ENCODE peak calls at places on chromosomes 12 and 14, in seven cellular contexts. One of them, this sample, is unnamed.

GRCh38 chr12:99130808-99131538 is 485.9 kb downstream of the APAF1 start:
- DNase-seq in H54: no peak
- DNase-seq in stomach: no peak
- DNase-seq in adrenal gland: no peak
- DNase-seq in lower leg skin: no peak
- DNase-seq in uterus: no peak
- DNase-seq in A549: no peak
- DNase-seq in this sample: no peak

GRCh38 chr14:104820669-104821228 is 19.8 kb downstream of the ZBTB42 start:
- DNase-seq in H54: no peak
- DNase-seq in stomach: peak; percentile 76
- DNase-seq in adrenal gland: peak; percentile 62
- DNase-seq in lower leg skin: no peak
- DNase-seq in uterus: peak; percentile 51
- DNase-seq in A549: peak; percentile 82
- DNase-seq in this sample: no peak

GRCh38 chr12:93325855-93326254 is 51.9 kb upstream of the NUDT4 start:
- DNase-seq in H54: peak; percentile 75
- DNase-seq in stomach: no peak
- DNase-seq in adrenal gland: no peak
- DNase-seq in lower leg skin: no peak
- DNase-seq in uterus: no peak
- DNase-seq in A549: no peak
- DNase-seq in this sample: no peak

GRCh38 chr14:35879654-35880249 is 53.6 kb downstream of the BRMS1L start:
- DNase-seq in H54: no peak
- DNase-seq in stomach: no peak
- DNase-seq in adrenal gland: no peak
- DNase-seq in lower leg skin: no peak
- DNase-seq in uterus: no peak
- DNase-seq in A549: peak; percentile 33
- DNase-seq in this sample: peak; percentile 17

GRCh38 chr12:50520808-50521207 is 16.0 kb downstream of the DIP2B start:
- DNase-seq in H54: no peak
- DNase-seq in stomach: no peak
- DNase-seq in adrenal gland: peak; percentile 59
- DNase-seq in lower leg skin: no peak
- DNase-seq in uterus: no peak
- DNase-seq in A549: no peak
- DNase-seq in this sample: no peak

GRCh38 chr12:63820427-63820826 is 24.1 kb upstream of the SRGAP1 start:
- DNase-seq in H54: no peak
- DNase-seq in stomach: no peak
- DNase-seq in adrenal gland: no peak
- DNase-seq in lower leg skin: no peak
- DNase-seq in uterus: no peak
- DNase-seq in A549: no peak
- DNase-seq in this sample: no peak

GRCh38 chr14:74618078-74618952 is 6.3 kb upstream of the LTBP2 start:
- DNase-seq in H54: peak; percentile 18
- DNase-seq in stomach: peak; percentile 48
- DNase-seq in adrenal gland: peak; percentile 71
- DNase-seq in lower leg skin: peak; percentile 74
- DNase-seq in uterus: no peak
- DNase-seq in A549: peak; percentile 80
- DNase-seq in this sample: no peak

GRCh38 chr14:87508333-87508732 is 484.6 kb downstream of the GALC start:
- DNase-seq in H54: no peak
- DNase-seq in stomach: no peak
- DNase-seq in adrenal gland: no peak
- DNase-seq in lower leg skin: no peak
- DNase-seq in uterus: no peak
- DNase-seq in A549: no peak
- DNase-seq in this sample: no peak

GRCh38 chr12:57521475-57522018 is 1.1 kb upstream of the MBD6 start:
- DNase-seq in H54: no peak
- DNase-seq in stomach: peak; percentile 48
- DNase-seq in adrenal gland: peak; percentile 68
- DNase-seq in lower leg skin: peak; percentile 51
- DNase-seq in uterus: peak; percentile 53
- DNase-seq in A549: peak; percentile 70
- DNase-seq in this sample: no peak

GRCh38 chr14:100436745-100437406 is 113.7 kb downstream of the SLC25A47 start:
- DNase-seq in H54: no peak
- DNase-seq in stomach: no peak
- DNase-seq in adrenal gland: no peak
- DNase-seq in lower leg skin: no peak
- DNase-seq in uterus: no peak
- DNase-seq in A549: no peak
- DNase-seq in this sample: no peak

GRCh38 chr14:100048786-100049185 is 16.4 kb upstream of the EVL start:
- DNase-seq in H54: no peak
- DNase-seq in stomach: no peak
- DNase-seq in adrenal gland: no peak
- DNase-seq in lower leg skin: no peak
- DNase-seq in uterus: no peak
- DNase-seq in A549: no peak
- DNase-seq in this sample: no peak

GRCh38 chr12:47868041-47868440 is 36.8 kb downstream of the VDR start:
- DNase-seq in H54: no peak
- DNase-seq in stomach: no peak
- DNase-seq in adrenal gland: no peak
- DNase-seq in lower leg skin: no peak
- DNase-seq in uterus: no peak
- DNase-seq in A549: no peak
- DNase-seq in this sample: no peak

GRCh38 chr12:76144253-76144564 is 59.7 kb upstream of the NAP1L1 start:
- DNase-seq in H54: no peak
- DNase-seq in stomach: peak; percentile 28
- DNase-seq in adrenal gland: peak; percentile 19
- DNase-seq in lower leg skin: no peak
- DNase-seq in uterus: no peak
- DNase-seq in A549: peak; percentile 11
- DNase-seq in this sample: peak; percentile 14

GRCh38 chr12:70719672-70720420 is 82.6 kb upstream of the PTPRB start:
- DNase-seq in H54: no peak
- DNase-seq in stomach: no peak
- DNase-seq in adrenal gland: peak; percentile 29
- DNase-seq in lower leg skin: no peak
- DNase-seq in uterus: peak; percentile 24
- DNase-seq in A549: peak; percentile 13
- DNase-seq in this sample: peak; percentile 33

GRCh38 chr14:92651106-92651792 is 97.2 kb downstream of the LGMN start:
- DNase-seq in H54: no peak
- DNase-seq in stomach: peak; percentile 55
- DNase-seq in adrenal gland: peak; percentile 48
- DNase-seq in lower leg skin: peak; percentile 37
- DNase-seq in uterus: no peak
- DNase-seq in A549: no peak
- DNase-seq in this sample: no peak

GRCh38 chr14:91401751-91402150 is 15.9 kb downstream of the CCDC88C start:
- DNase-seq in H54: no peak
- DNase-seq in stomach: no peak
- DNase-seq in adrenal gland: no peak
- DNase-seq in lower leg skin: no peak
- DNase-seq in uterus: no peak
- DNase-seq in A549: no peak
- DNase-seq in this sample: no peak

GRCh38 chr12:42732908-42733411 is 143.4 kb upstream of the PRICKLE1 start:
- DNase-seq in H54: no peak
- DNase-seq in stomach: no peak
- DNase-seq in adrenal gland: no peak
- DNase-seq in lower leg skin: no peak
- DNase-seq in uterus: no peak
- DNase-seq in A549: no peak
- DNase-seq in this sample: no peak

GRCh38 chr12:2335517-2335916 is 282.7 kb downstream of the CACNA1C start:
- DNase-seq in H54: no peak
- DNase-seq in stomach: no peak
- DNase-seq in adrenal gland: no peak
- DNase-seq in lower leg skin: no peak
- DNase-seq in uterus: no peak
- DNase-seq in A549: no peak
- DNase-seq in this sample: no peak

GRCh38 chr12:3288690-3289089 is 202.3 kb upstream of the PRMT8 start:
- DNase-seq in H54: no peak
- DNase-seq in stomach: no peak
- DNase-seq in adrenal gland: no peak
- DNase-seq in lower leg skin: no peak
- DNase-seq in uterus: no peak
- DNase-seq in A549: no peak
- DNase-seq in this sample: no peak

GRCh38 chr14:77985235-77985634 is 184.9 kb upstream of the NRXN3 start:
- DNase-seq in H54: no peak
- DNase-seq in stomach: no peak
- DNase-seq in adrenal gland: no peak
- DNase-seq in lower leg skin: no peak
- DNase-seq in uterus: no peak
- DNase-seq in A549: no peak
- DNase-seq in this sample: no peak

GRCh38 chr12:30753761-30754382 is 879 bp downstream of the CAPRIN2 start:
- DNase-seq in H54: no peak
- DNase-seq in stomach: no peak
- DNase-seq in adrenal gland: no peak
- DNase-seq in lower leg skin: peak; percentile 19
- DNase-seq in uterus: no peak
- DNase-seq in A549: peak; percentile 19
- DNase-seq in this sample: no peak

GRCh38 chr12:65624554-65625086 is 199.7 kb upstream of the HMGA2 start:
- DNase-seq in H54: no peak
- DNase-seq in stomach: no peak
- DNase-seq in adrenal gland: no peak
- DNase-seq in lower leg skin: no peak
- DNase-seq in uterus: no peak
- DNase-seq in A549: no peak
- DNase-seq in this sample: no peak

GRCh38 chr12:108856170-108856427 is 1.3 kb downstream of the SSH1 start:
- DNase-seq in H54: no peak
- DNase-seq in stomach: no peak
- DNase-seq in adrenal gland: no peak
- DNase-seq in lower leg skin: no peak
- DNase-seq in uterus: no peak
- DNase-seq in A549: peak; percentile 69
- DNase-seq in this sample: no peak
- TF ChIP-seq POLR2A in H54: no peak
- TF ChIP-seq POLR2A in stomach: no peak
- TF ChIP-seq POLR2A in adrenal gland: no peak
- TF ChIP-seq POLR2A in lower leg skin: no peak
- TF ChIP-seq POLR2A in uterus: no peak
- TF ChIP-seq POLR2A in A549: no peak
- TF ChIP-seq POLR2A in this sample: no peak

GRCh38 chr12:52050116-52050770 is 999 bp upstream of the NR4A1 start:
- DNase-seq in H54: no peak
- DNase-seq in stomach: peak; percentile 67
- DNase-seq in adrenal gland: peak; percentile 74
- DNase-seq in lower leg skin: no peak
- DNase-seq in uterus: peak; percentile 73
- DNase-seq in A549: no peak
- DNase-seq in this sample: no peak
- TF ChIP-seq POLR2A in H54: no peak
- TF ChIP-seq POLR2A in stomach: no peak
- TF ChIP-seq POLR2A in adrenal gland: no peak
- TF ChIP-seq POLR2A in lower leg skin: no peak
- TF ChIP-seq POLR2A in uterus: no peak
- TF ChIP-seq POLR2A in A549: no peak
- TF ChIP-seq POLR2A in this sample: peak; percentile 19

GRCh38 chr14:20317720-20318119 is 12.0 kb upstream of the TTC5 start:
- DNase-seq in H54: no peak
- DNase-seq in stomach: no peak
- DNase-seq in adrenal gland: no peak
- DNase-seq in lower leg skin: no peak
- DNase-seq in uterus: no peak
- DNase-seq in A549: no peak
- DNase-seq in this sample: no peak
- TF ChIP-seq POLR2A in H54: no peak
- TF ChIP-seq POLR2A in stomach: no peak
- TF ChIP-seq POLR2A in adrenal gland: no peak
- TF ChIP-seq POLR2A in lower leg skin: no peak
- TF ChIP-seq POLR2A in uterus: no peak
- TF ChIP-seq POLR2A in A549: no peak
- TF ChIP-seq POLR2A in this sample: no peak

GRCh38 chr12:109713187-109713984 is at the start of gene FAM222A:
- DNase-seq in H54: peak; percentile 97
- DNase-seq in stomach: peak; percentile 96
- DNase-seq in adrenal gland: peak; percentile 97
- DNase-seq in lower leg skin: peak; percentile 94
- DNase-seq in uterus: peak; percentile 99
- DNase-seq in A549: peak; percentile 97
- DNase-seq in this sample: peak; percentile 97
- TF ChIP-seq POLR2A in H54: peak; percentile 84
- TF ChIP-seq POLR2A in stomach: no peak
- TF ChIP-seq POLR2A in adrenal gland: peak; percentile 93
- TF ChIP-seq POLR2A in lower leg skin: no peak
- TF ChIP-seq POLR2A in uterus: peak; percentile 81
- TF ChIP-seq POLR2A in A549: peak; percentile 86
- TF ChIP-seq POLR2A in this sample: no peak

GRCh38 chr12:6538420-6539275 is 4.3 kb downstream of the GAPDH start:
- DNase-seq in H54: no peak
- DNase-seq in stomach: no peak
- DNase-seq in adrenal gland: no peak
- DNase-seq in lower leg skin: no peak
- DNase-seq in uterus: no peak
- DNase-seq in A549: peak; percentile 67
- DNase-seq in this sample: no peak
- TF ChIP-seq POLR2A in H54: peak; percentile 61
- TF ChIP-seq POLR2A in stomach: no peak
- TF ChIP-seq POLR2A in adrenal gland: no peak
- TF ChIP-seq POLR2A in lower leg skin: no peak
- TF ChIP-seq POLR2A in uterus: no peak
- TF ChIP-seq POLR2A in A549: peak; percentile 29
- TF ChIP-seq POLR2A in this sample: peak; percentile 52